ENCODE peak calls at places on chromosome 2, in seven cellular contexts. I is stimulated activated CD4-positive, alpha-beta T cell treated with anti-CD3 and anti-CD28 coated beads, TNF-alpha, amount 100 ng/mL, for 48 hours; C is activated T-cell treated with anti-CD3 and anti-CD28 coated beads, Interleukin-2, amount 50 U/mL, for 48 hours; U is EH; Y is H54; D is brain microvascular endothelial cell; L is HCT116. A is an unnamed sample.

GRCh38 chr2:218898109-218898878 is 17.6 kb downstream of the WNT10A start:
- DNase-seq in I (peak; percentile 68), C (peak; percentile 94), D (peak; percentile 30), L (no peak), Y (peak; percentile 83), U (peak; percentile 38), A (peak; percentile 97)

GRCh38 chr2:8605350-8606065 is 76.3 kb upstream of the ID2 start:
- DNase-seq in L (no peak), C (no peak), U (peak; percentile 65), I (no peak), D (peak; percentile 63), Y (no peak), A (peak; percentile 74)

GRCh38 chr2:232502513-232502900 is 14.9 kb upstream of the ECEL1 start:
- DNase-seq in Y (no peak), C (peak; percentile 35), I (no peak), U (no peak), D (no peak), L (no peak), A (no peak)

GRCh38 chr2:80007722-80008503 is 296.6 kb downstream of the LRRTM1 start:
- DNase-seq in I (no peak), C (no peak), U (no peak), D (no peak), L (no peak), Y (no peak), A (no peak)

GRCh38 chr2:160241251-160242137 is 41.4 kb upstream of the ITGB6 start:
- DNase-seq in C (no peak), L (peak; percentile 56), D (peak; percentile 90), U (peak; percentile 88), Y (peak; percentile 54), I (no peak), A (no peak)

GRCh38 chr2:183207110-183207509 is 82.9 kb downstream of the NUP35 start:
- DNase-seq in I (no peak), C (no peak), Y (no peak), L (peak; percentile 1), D (peak; percentile 20), U (peak; percentile 49), A (no peak)

GRCh38 chr2:125167152-125167551 is 1142.1 kb downstream of the CNTNAP5 start:
- DNase-seq in U (peak; percentile 55), I (no peak), C (no peak), D (no peak), L (no peak), Y (no peak), A (no peak)

GRCh38 chr2:43210467-43211303 is 15.7 kb downstream of the ZFP36L2 start:
- DNase-seq in U (peak; percentile 59), I (no peak), Y (no peak), L (no peak), D (peak; percentile 41), C (peak; percentile 62), A (peak; percentile 93)

GRCh38 chr2:109214651-109215371 is 85.8 kb downstream of the SH3RF3 start:
- DNase-seq in L (no peak), I (no peak), C (peak; percentile 62), D (no peak), U (no peak), Y (no peak), A (no peak)

GRCh38 chr2:234081970-234082822 is 31.7 kb downstream of the SPP2 start:
- DNase-seq in Y (no peak), C (no peak), L (no peak), U (no peak), I (no peak), D (no peak), A (no peak)

GRCh38 chr2:156457523-156458228 is 21.5 kb downstream of the GPD2 start:
- DNase-seq in U (peak; percentile 15), L (no peak), C (no peak), D (no peak), I (no peak), Y (no peak), A (peak; percentile 45)

GRCh38 chr2:206212673-206213513 is 53.2 kb downstream of the EEF1B2 start:
- DNase-seq in C (no peak), Y (no peak), D (peak; percentile 74), U (peak; percentile 86), I (no peak), L (no peak), A (no peak)

GRCh38 chr2:191612496-191612895 is 65.4 kb upstream of the NABP1 start:
- DNase-seq in C (no peak), L (no peak), Y (no peak), D (peak; percentile 60), I (no peak), U (peak; percentile 95), A (peak; percentile 31)

GRCh38 chr2:232485333-232485756 is 2.3 kb downstream of the ECEL1 start:
- DNase-seq in D (no peak), U (no peak), I (no peak), C (no peak), L (no peak), Y (no peak), A (peak; percentile 81)

GRCh38 chr2:195363496-195363895 is 293.5 kb upstream of the SLC39A10 start:
- DNase-seq in L (no peak), Y (no peak), C (no peak), U (peak; percentile 28), I (no peak), D (peak; percentile 37), A (no peak)

GRCh38 chr2:53964237-53964952 is 6.4 kb downstream of the PSME4 start:
- DNase-seq in C (no peak), L (no peak), D (no peak), I (no peak), Y (no peak), U (no peak), A (peak; percentile 2)

GRCh38 chr2:106269591-106270291 is 75.6 kb upstream of the UXS1 start:
- DNase-seq in U (no peak), Y (no peak), C (peak; percentile 72), I (no peak), L (no peak), D (no peak), A (no peak)

GRCh38 chr2:138490673-138491494 is 10.7 kb upstream of the SPOPL start:
- DNase-seq in Y (no peak), D (no peak), I (no peak), U (no peak), L (no peak), C (no peak), A (no peak)

GRCh38 chr2:676647-677055 is 555 bp downstream of the TMEM18 start:
- DNase-seq in I (peak; percentile 90), C (no peak), L (peak; percentile 93), U (peak; percentile 99), D (peak; percentile 97), Y (peak; percentile 80), A (peak; percentile 98)

GRCh38 chr2:18245375-18245774 is 315.1 kb downstream of the RDH14 start:
- DNase-seq in Y (no peak), C (no peak), L (no peak), D (no peak), I (no peak), U (no peak), A (peak; percentile 52)

A was measured in osteoblast.